ENCODE peak calls at places on chromosome 12, in nine cellular contexts. C is CD8-positive, alpha-beta memory T cell; S is activated T-cell treated with anti-CD3 and anti-CD28 coated beads for 48 hours; Q is neuronal stem cell; J is H9; Y is activated naive CD8-positive, alpha-beta T cell treated with anti-CD3 and anti-CD28 coated beads for 36 hours; E is posterior vena cava; H is CD14-positive monocyte; R is tibial artery. U is an unnamed sample.

GRCh38 chr12:76784600-76785051 is 20.7 kb downstream of the ZDHHC17 start:
- DNase-seq in C (no peak), S (no peak), Q (no peak), J (no peak), Y (no peak), E (no peak), H (no peak), R (no peak), U (peak)

GRCh38 chr12:117151195-117152031 is 38.9 kb downstream of the FBXO21 start:
- DNase-seq in C (no peak), S (no peak), Q (peak), J (peak), Y (no peak), E (peak), H (no peak), R (peak), U (peak)

GRCh38 chr12:21149849-21150248 is 18.9 kb downstream of the SLCO1B1 start:
- DNase-seq in C (no peak), S (no peak), Q (no peak), J (peak), Y (no peak), E (no peak), H (peak), R (no peak), U (no peak)

GRCh38 chr12:110270125-110270962 is 10.7 kb upstream of the ATP2A2 start:
- DNase-seq in C (no peak), S (no peak), Q (no peak), J (no peak), Y (no peak), E (no peak), H (no peak), R (no peak), U (peak)

GRCh38 chr12:52713960-52714886 is 10.9 kb upstream of the KRT77 start:
- DNase-seq in C (peak), S (peak), Q (peak), J (peak), Y (peak), E (peak), H (no peak), R (no peak), U (no peak)

GRCh38 chr12:24478254-24478653 is 470.6 kb downstream of the BCAT1 start:
- DNase-seq in C (no peak), S (no peak), Q (no peak), J (no peak), Y (no peak), E (no peak), H (no peak), R (no peak), U (no peak)

GRCh38 chr12:108560752-108561719 is at the start of gene SART3:
- DNase-seq in C (peak), S (peak), Q (peak), J (peak), Y (peak), E (peak), H (peak), R (peak), U (peak)

GRCh38 chr12:123445388-123446344 is 9.2 kb upstream of the RILPL2 start:
- DNase-seq in C (no peak), S (no peak), Q (no peak), J (no peak), Y (no peak), E (no peak), H (no peak), R (peak), U (no peak)

GRCh38 chr12:1533205-1533601 is 61.2 kb downstream of the FBXL14 start:
- DNase-seq in C (peak), S (no peak), Q (no peak), J (peak), Y (no peak), E (no peak), H (no peak), R (no peak), U (no peak)

GRCh38 chr12:98998697-98999299 is 353.7 kb downstream of the APAF1 start:
- DNase-seq in C (no peak), S (no peak), Q (peak), J (no peak), Y (no peak), E (no peak), H (no peak), R (no peak), U (peak)

GRCh38 chr12:68106660-68107059 is 52.9 kb downstream of the IFNG start:
- DNase-seq in C (no peak), S (no peak), Q (no peak), J (no peak), Y (no peak), E (no peak), H (no peak), R (no peak), U (no peak)

GRCh38 chr12:127149226-127149964 is 1117.6 kb upstream of the TMEM132C start:
- DNase-seq in C (no peak), S (no peak), Q (no peak), J (no peak), Y (no peak), E (no peak), H (no peak), R (no peak), U (peak)

GRCh38 chr12:14238224-14238792 is 127.2 kb upstream of the ATF7IP start:
- DNase-seq in C (peak), S (no peak), Q (no peak), J (no peak), Y (no peak), E (no peak), H (no peak), R (no peak), U (no peak)

GRCh38 chr12:45969084-45969483 is 21.3 kb downstream of the SCAF11 start:
- DNase-seq in C (no peak), S (no peak), Q (no peak), J (no peak), Y (no peak), E (no peak), H (no peak), R (no peak), U (peak)

GRCh38 chr12:20212036-20212435 is 156.3 kb upstream of the PDE3A start:
- DNase-seq in C (no peak), S (no peak), Q (no peak), J (no peak), Y (no peak), E (no peak), H (no peak), R (no peak), U (no peak)

GRCh38 chr12:68481181-68481941 is 129.3 kb upstream of the RAP1B start:
- DNase-seq in C (no peak), S (no peak), Q (no peak), J (no peak), Y (no peak), E (no peak), H (no peak), R (no peak), U (no peak)

GRCh38 chr12:21992823-21993222 is 51.6 kb upstream of the ABCC9 start:
- DNase-seq in C (no peak), S (no peak), Q (no peak), J (no peak), Y (no peak), E (no peak), H (no peak), R (no peak), U (no peak)

GRCh38 chr12:12099102-12099501 is 28.4 kb downstream of the BCL2L14 start:
- DNase-seq in C (no peak), S (no peak), Q (no peak), J (no peak), Y (no peak), E (no peak), H (no peak), R (no peak), U (no peak)

GRCh38 chr12:48034835-48035805 is 30.8 kb upstream of the COL2A1 start:
- DNase-seq in C (no peak), S (no peak), Q (no peak), J (no peak), Y (no peak), E (no peak), H (no peak), R (no peak), U (no peak)

GRCh38 chr12:56484566-56484965 is 3.4 kb downstream of the GLS2 start:
- DNase-seq in C (no peak), S (no peak), Q (no peak), J (no peak), Y (no peak), E (no peak), H (no peak), R (no peak), U (no peak)

GRCh38 chr12:47824198-47824597 is 4.5 kb upstream of the HDAC7 start:
- DNase-seq in C (peak), S (no peak), Q (no peak), J (no peak), Y (no peak), E (peak), H (no peak), R (no peak), U (no peak)

GRCh38 chr12:56122637-56123036 is 4.6 kb downstream of the ZC3H10 start:
- DNase-seq in C (no peak), S (no peak), Q (no peak), J (no peak), Y (no peak), E (no peak), H (no peak), R (no peak), U (no peak)

GRCh38 chr12:84604541-84604940 is 308.1 kb downstream of the SLC6A15 start:
- DNase-seq in C (no peak), S (no peak), Q (no peak), J (no peak), Y (no peak), E (no peak), H (no peak), R (no peak), U (no peak)

GRCh38 chr12:104462931-104463339 is 6.2 kb downstream of the CHST11 start:
- DNase-seq in C (peak), S (no peak), Q (no peak), J (no peak), Y (peak), E (no peak), H (no peak), R (no peak), U (no peak)

GRCh38 chr12:6425588-6426531 is 18.9 kb upstream of the CD27 start:
- DNase-seq in C (no peak), S (no peak), Q (no peak), J (no peak), Y (peak), E (peak), H (peak), R (no peak), U (no peak)

GRCh38 chr12:68264175-68264863 is 10.9 kb upstream of the IL22 start:
- DNase-seq in C (no peak), S (no peak), Q (no peak), J (no peak), Y (no peak), E (no peak), H (no peak), R (no peak), U (no peak)

GRCh38 chr12:49491823-49492222 is 47.0 kb upstream of the KCNH3 start:
- DNase-seq in C (no peak), S (no peak), Q (no peak), J (no peak), Y (no peak), E (no peak), H (no peak), R (no peak), U (no peak)

GRCh38 chr12:3195859-3196483 is 118.8 kb downstream of the TSPAN9 start:
- DNase-seq in C (no peak), S (no peak), Q (no peak), J (no peak), Y (no peak), E (no peak), H (no peak), R (no peak), U (no peak)

GRCh38 chr12:53255993-53256392 is 12.1 kb upstream of the ESPL1 start:
- DNase-seq in C (no peak), S (no peak), Q (no peak), J (no peak), Y (no peak), E (no peak), H (no peak), R (no peak), U (no peak)

GRCh38 chr12:2959508-2960431 is 573 bp downstream of the TEAD4 start:
- DNase-seq in C (no peak), S (peak), Q (peak), J (peak), Y (peak), E (peak), H (no peak), R (peak), U (peak)

GRCh38 chr12:56753566-56753965 is 1.4 kb upstream of the PRIM1 start:
- DNase-seq in C (no peak), S (no peak), Q (no peak), J (no peak), Y (no peak), E (no peak), H (no peak), R (no peak), U (no peak)

GRCh38 chr12:130044991-130045621 is 117.2 kb upstream of the FZD10 start:
- DNase-seq in C (no peak), S (no peak), Q (peak), J (peak), Y (no peak), E (no peak), H (no peak), R (no peak), U (no peak)

GRCh38 chr12:45234134-45234865 is 18.4 kb downstream of the ANO6 start:
- DNase-seq in C (no peak), S (no peak), Q (peak), J (peak), Y (no peak), E (no peak), H (no peak), R (peak), U (peak)

GRCh38 chr12:122449317-122449716 is 26.8 kb upstream of the CLIP1 start:
- DNase-seq in C (no peak), S (peak), Q (no peak), J (no peak), Y (peak), E (peak), H (no peak), R (no peak), U (peak)

GRCh38 chr12:47079894-47080724 is at the start of gene AMIGO2:
- DNase-seq in C (peak), S (peak), Q (peak), J (peak), Y (peak), E (peak), H (no peak), R (peak), U (peak)

GRCh38 chr12:50326636-50327284 is 43.4 kb upstream of the LIMA1 start:
- DNase-seq in C (no peak), S (no peak), Q (no peak), J (no peak), Y (no peak), E (no peak), H (no peak), R (no peak), U (no peak)

GRCh38 chr12:95633049-95633545 is 81.8 kb upstream of the USP44 start:
- DNase-seq in C (no peak), S (peak), Q (no peak), J (no peak), Y (no peak), E (no peak), H (peak), R (peak), U (peak)

GRCh38 chr12:19131020-19131431 is 1.5 kb downstream of the PLEKHA5 start:
- DNase-seq in C (peak), S (no peak), Q (peak), J (peak), Y (no peak), E (no peak), H (no peak), R (no peak), U (peak)